ENCODE peak calls at places on chromosomes 5 and 9, in five cellular contexts. X, V, A, D and O are unnamed samples.

GRCh38 chr9:75715360-75715759 is 175.1 kb upstream of the PCSK5 start:
- DNase-seq in D (no peak), A (no peak), X (no peak), V (no peak), O (no peak)

GRCh38 chr5:176501333-176501732 is 35.9 kb downstream of the RNF44 start:
- DNase-seq in V (no peak), D (no peak), A (no peak), X (no peak), O (no peak)

GRCh38 chr9:98502311-98502975 is 206.3 kb downstream of the GABBR2 start:
- DNase-seq in X (no peak), V (no peak), A (no peak), D (no peak), O (no peak)

GRCh38 chr9:2210201-2210600 is 195.1 kb downstream of the SMARCA2 start:
- DNase-seq in V (no peak), A (no peak), D (no peak), X (no peak), O (no peak)

GRCh38 chr5:32136342-32136741 is 37.8 kb downstream of the GOLPH3 start:
- DNase-seq in D (no peak), X (no peak), V (no peak), A (no peak), O (no peak)

GRCh38 chr5:170293273-170293672 is 4.3 kb downstream of the LCP2 start:
- DNase-seq in D (peak), A (no peak), V (no peak), X (peak), O (no peak)

GRCh38 chr5:141756196-141756595 is 74.2 kb upstream of the ARAP3 start:
- DNase-seq in A (peak), V (no peak), D (no peak), X (no peak), O (no peak)

GRCh38 chr9:35357826-35358225 is 132.1 kb upstream of the RUSC2 start:
- DNase-seq in A (no peak), X (no peak), V (no peak), D (no peak), O (no peak)

GRCh38 chr5:162282191-162282590 is 214.6 kb downstream of the GABRG2 start:
- DNase-seq in V (no peak), D (no peak), A (no peak), X (no peak), O (no peak)

GRCh38 chr5:151234476-151235238 is 10.8 kb upstream of the CCDC69 start:
- DNase-seq in V (no peak), A (no peak), X (no peak), D (no peak), O (no peak)

GRCh38 chr9:135736265-135736978 is 34.4 kb downstream of the KCNT1 start:
- DNase-seq in A (no peak), X (no peak), D (no peak), V (no peak), O (no peak)

GRCh38 chr5:43839218-43839617 is 236.2 kb downstream of the NNT start:
- DNase-seq in D (no peak), V (no peak), X (no peak), A (no peak), O (no peak)

GRCh38 chr5:78843436-78843835 is 141.7 kb downstream of the ARSB start:
- DNase-seq in V (no peak), D (no peak), X (no peak), A (no peak), O (no peak)

GRCh38 chr5:167861134-167861930 is 430.1 kb upstream of the WWC1 start:
- DNase-seq in D (no peak), V (no peak), X (no peak), A (no peak), O (no peak)

GRCh38 chr9:99921875-99922710 is 15.6 kb downstream of the STX17 start:
- DNase-seq in V (no peak), D (no peak), A (no peak), X (no peak), O (no peak)

GRCh38 chr9:78115073-78115472 is 83.5 kb upstream of the GNAQ start:
- DNase-seq in A (no peak), X (no peak), V (peak), D (no peak), O (no peak)

GRCh38 chr5:12704955-12705354 is 800.7 kb upstream of the CTNND2 start:
- DNase-seq in D (no peak), X (no peak), V (no peak), A (no peak), O (no peak)

GRCh38 chr5:171957591-171958251 is 48.7 kb downstream of the FBXW11 start:
- DNase-seq in A (no peak), X (no peak), V (peak), D (peak), O (no peak)

GRCh38 chr5:149578896-149579295 is 2.4 kb upstream of the ARHGEF37 start:
- DNase-seq in A (no peak), D (no peak), V (no peak), X (no peak), O (no peak)